ENCODE peak calls at places on chromosome 18, in eight cellular contexts. P is AG09319, I is IMR-90, H is Calu3, E is B cell, V is neural crest cell, A is cardiac fibroblast, M is left ventricle myocardium inferior. W is an unnamed sample.

GRCh38 chr18:51072586-51073303 is 42.7 kb downstream of the SMAD4 start:
- DNase-seq in I (no peak), V (no peak), M (no peak), H (no peak), E (no peak), P (no peak), A (no peak), W (no peak)

GRCh38 chr18:6054443-6054842 is 159.1 kb upstream of the TMEM200C start:
- DNase-seq in H (no peak), V (no peak), P (no peak), I (no peak), M (no peak), E (no peak), A (no peak), W (no peak)

GRCh38 chr18:22822024-22822423 is 111.1 kb upstream of the RBBP8 start:
- DNase-seq in E (no peak), M (no peak), H (peak), A (peak), P (no peak), I (peak), V (no peak), W (no peak)

GRCh38 chr18:21053127-21053526 is 58.5 kb downstream of the ROCK1 start:
- DNase-seq in V (no peak), H (no peak), E (no peak), M (no peak), I (peak), P (peak), A (peak), W (no peak)

GRCh38 chr18:46716827-46717226 is 40.0 kb downstream of the ST8SIA5 start:
- DNase-seq in H (no peak), I (no peak), M (no peak), V (no peak), E (no peak), A (no peak), P (no peak), W (no peak)

GRCh38 chr18:26930630-26931029 is 65.1 kb upstream of the AQP4 start:
- DNase-seq in P (no peak), M (no peak), A (no peak), V (no peak), E (no peak), H (no peak), I (no peak), W (no peak)

GRCh38 chr18:22705328-22705727 is 227.8 kb upstream of the RBBP8 start:
- DNase-seq in V (no peak), A (peak), H (no peak), P (no peak), E (no peak), I (peak), M (no peak), W (no peak)

GRCh38 chr18:44453505-44453904 is 227.2 kb upstream of the SETBP1 start:
- DNase-seq in V (no peak), A (no peak), H (no peak), E (no peak), P (no peak), I (no peak), M (no peak), W (no peak)

GRCh38 chr18:69596345-69596744 is 195.7 kb downstream of the DOK6 start:
- DNase-seq in M (no peak), A (no peak), H (no peak), V (no peak), I (no peak), P (no peak), E (no peak), W (no peak)

GRCh38 chr18:69495338-69495737 is 94.7 kb downstream of the DOK6 start:
- DNase-seq in V (no peak), P (no peak), E (no peak), H (no peak), A (no peak), I (no peak), M (no peak), W (no peak)

GRCh38 chr18:56795381-56795780 is 144.2 kb downstream of the WDR7 start:
- DNase-seq in E (no peak), P (peak), V (no peak), H (no peak), I (peak), M (no peak), A (peak), W (no peak)

DNA sequence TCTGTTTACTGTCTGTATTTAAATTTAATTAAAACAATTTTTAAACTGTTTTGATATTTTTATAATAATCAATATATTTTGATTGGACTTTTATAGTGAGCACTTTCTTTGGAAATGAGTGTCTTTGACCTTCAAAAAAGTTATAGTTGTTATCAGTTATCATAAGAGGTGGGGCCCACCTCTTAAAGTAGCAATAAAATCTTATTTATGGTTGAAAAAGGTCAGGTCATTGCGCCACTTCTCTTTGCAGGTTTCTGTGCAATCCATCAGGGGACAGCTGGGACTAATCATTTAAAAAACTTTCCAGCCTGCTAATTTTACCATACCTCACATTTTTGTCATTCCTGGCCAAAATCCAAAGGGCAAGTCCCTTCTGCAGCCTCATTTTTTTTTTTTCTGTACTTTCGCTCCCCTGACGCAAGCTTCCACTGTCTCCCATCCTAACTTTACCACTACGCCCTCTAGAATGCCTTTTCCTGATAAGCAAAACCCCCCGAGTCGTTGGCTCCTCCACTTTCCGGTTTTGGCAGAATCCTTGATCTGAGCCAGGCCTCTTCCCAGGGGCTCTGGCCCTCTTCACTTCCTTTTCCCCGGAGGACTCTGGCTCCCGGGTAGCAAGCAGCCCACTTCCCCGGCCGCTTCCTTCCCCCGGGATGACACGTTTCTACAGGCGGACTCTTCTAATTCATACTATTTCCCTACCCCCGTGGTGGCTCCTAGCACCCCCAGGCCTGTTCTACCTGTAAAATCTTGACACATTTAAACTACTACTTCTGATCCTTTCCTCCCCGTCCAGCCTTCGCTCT is 1.1 kb upstream of the SEH1L start:
- DNase-seq in V (no peak), A (peak), H (peak), E (peak), I (peak), M (peak), P (peak), W (no peak)
- TF ChIP-seq CTCF in V (no peak), A (no peak), H (no peak), E (no peak), I (peak), M (no peak), P (peak), W (no peak)

GRCh38 chr18:74459877-74460276 is 2.8 kb upstream of the DIPK1C start:
- DNase-seq in P (no peak), M (no peak), A (no peak), V (no peak), I (no peak), H (no peak), E (no peak), W (no peak)
- TF ChIP-seq CTCF in P (peak), M (peak), A (peak), V (peak), I (no peak), H (no peak), E (no peak), W (no peak)

DNA sequence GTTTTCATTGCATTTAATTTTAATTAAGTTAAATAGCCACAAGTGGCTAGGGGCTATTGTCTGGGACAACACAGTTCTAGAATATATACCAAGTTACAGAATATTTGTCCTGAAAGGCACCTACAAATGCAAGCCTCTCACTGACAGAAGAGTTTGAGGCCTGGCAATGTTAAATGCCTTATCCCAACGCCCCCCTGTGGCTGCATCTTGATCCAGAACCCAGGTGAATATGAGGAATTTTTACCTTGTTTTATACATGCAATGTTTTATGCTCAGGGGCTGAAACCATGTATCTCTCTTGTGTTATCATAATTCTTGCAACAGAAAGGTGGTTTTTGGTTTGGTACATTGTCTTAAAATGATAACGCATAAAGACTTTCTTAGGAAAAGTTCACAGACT is 71.8 kb upstream of the SEC11C start:
- DNase-seq in A (peak), V (no peak), I (peak), H (peak), E (no peak), P (no peak), M (no peak), W (no peak)
- TF ChIP-seq CTCF in A (peak), V (peak), I (peak), H (peak), E (no peak), P (peak), M (peak), W (no peak)

GRCh38 chr18:53004798-53005197 is 664.8 kb downstream of the DCC start:
- DNase-seq in A (no peak), H (no peak), E (no peak), P (no peak), M (no peak), I (no peak), V (no peak), W (no peak)
- TF ChIP-seq CTCF in A (no peak), H (no peak), E (no peak), P (no peak), M (no peak), I (no peak), V (no peak), W (no peak)

GRCh38 chr18:49492694-49493033 is 5.6 kb upstream of the C18orf32 start:
- DNase-seq in H (no peak), A (no peak), I (no peak), P (no peak), V (no peak), M (no peak), E (no peak), W (no peak)
- TF ChIP-seq CTCF in H (no peak), A (no peak), I (no peak), P (no peak), V (no peak), M (no peak), E (no peak), W (no peak)

GRCh38 chr18:13137939-13138821 is 80.4 kb upstream of the LDLRAD4 start:
- DNase-seq in P (no peak), V (no peak), I (peak), A (peak), M (peak), E (peak), H (peak), W (peak)
- TF ChIP-seq CTCF in P (no peak), V (no peak), I (no peak), A (no peak), M (no peak), E (no peak), H (no peak), W (no peak)

GRCh38 chr18:8901019-8901418 is 195.7 kb downstream of the MTCL1 start:
- DNase-seq in I (no peak), E (no peak), V (no peak), M (no peak), A (no peak), H (no peak), P (no peak), W (no peak)

GRCh38 chr18:8900552-8900951 is 195.2 kb downstream of the MTCL1 start:
- DNase-seq in I (no peak), V (no peak), P (no peak), A (no peak), E (no peak), M (no peak), H (no peak), W (no peak)

GRCh38 chr18:8895987-8896619 is 190.7 kb downstream of the MTCL1 start:
- DNase-seq in I (peak), P (peak), V (no peak), H (no peak), A (peak), E (no peak), M (no peak), W (no peak)

GRCh38 chr18:8895341-8895740 is 190.0 kb downstream of the MTCL1 start:
- DNase-seq in A (no peak), P (no peak), I (no peak), H (no peak), E (no peak), V (no peak), M (no peak), W (no peak)

GRCh38 chr18:8898990-8899389 is 193.6 kb downstream of the MTCL1 start:
- DNase-seq in I (no peak), P (no peak), A (no peak), V (no peak), E (no peak), M (no peak), H (peak), W (no peak)
- TF ChIP-seq CTCF in I (no peak), P (no peak), A (no peak), V (no peak), E (no peak), M (no peak), H (peak), W (no peak)

DNA sequence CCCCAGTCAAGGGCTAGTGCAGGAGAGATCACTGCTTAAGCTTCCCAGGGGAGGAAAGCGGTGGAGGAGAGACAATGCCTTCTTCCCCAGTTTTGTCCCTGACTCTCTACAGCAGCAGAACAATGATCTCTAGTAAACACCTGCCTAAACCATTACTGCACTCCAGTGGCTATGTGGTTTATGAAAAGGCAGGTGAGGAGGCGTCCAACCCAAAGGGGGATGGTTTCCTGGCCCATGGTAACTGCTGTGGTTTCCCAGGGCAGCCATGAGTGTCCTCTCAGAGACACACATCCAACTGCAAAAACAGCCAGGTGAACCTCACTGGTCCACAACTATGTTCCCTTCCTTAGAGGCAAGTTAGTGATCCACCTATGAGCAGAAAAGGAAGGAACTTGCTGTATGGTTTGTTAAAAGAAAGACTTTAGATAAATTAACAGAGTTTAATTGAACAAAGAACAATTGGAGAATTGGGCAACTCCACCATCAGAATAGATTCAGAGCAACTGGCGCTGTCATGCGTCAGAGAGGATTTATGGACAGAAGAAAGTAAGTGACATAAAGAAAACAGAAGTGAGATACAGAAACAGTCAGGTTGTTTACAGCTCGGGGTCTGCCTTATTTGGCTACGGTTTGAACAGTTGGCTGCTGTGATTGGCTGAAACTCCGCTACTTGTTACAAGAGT is 4.8 kb upstream of the TTC39C start:
- DNase-seq in I (no peak), M (no peak), V (no peak), H (no peak), E (peak), A (no peak), P (no peak), W (no peak)
- TF ChIP-seq CTCF in I (no peak), M (no peak), V (no peak), H (no peak), E (no peak), A (no peak), P (no peak), W (no peak)

DNA sequence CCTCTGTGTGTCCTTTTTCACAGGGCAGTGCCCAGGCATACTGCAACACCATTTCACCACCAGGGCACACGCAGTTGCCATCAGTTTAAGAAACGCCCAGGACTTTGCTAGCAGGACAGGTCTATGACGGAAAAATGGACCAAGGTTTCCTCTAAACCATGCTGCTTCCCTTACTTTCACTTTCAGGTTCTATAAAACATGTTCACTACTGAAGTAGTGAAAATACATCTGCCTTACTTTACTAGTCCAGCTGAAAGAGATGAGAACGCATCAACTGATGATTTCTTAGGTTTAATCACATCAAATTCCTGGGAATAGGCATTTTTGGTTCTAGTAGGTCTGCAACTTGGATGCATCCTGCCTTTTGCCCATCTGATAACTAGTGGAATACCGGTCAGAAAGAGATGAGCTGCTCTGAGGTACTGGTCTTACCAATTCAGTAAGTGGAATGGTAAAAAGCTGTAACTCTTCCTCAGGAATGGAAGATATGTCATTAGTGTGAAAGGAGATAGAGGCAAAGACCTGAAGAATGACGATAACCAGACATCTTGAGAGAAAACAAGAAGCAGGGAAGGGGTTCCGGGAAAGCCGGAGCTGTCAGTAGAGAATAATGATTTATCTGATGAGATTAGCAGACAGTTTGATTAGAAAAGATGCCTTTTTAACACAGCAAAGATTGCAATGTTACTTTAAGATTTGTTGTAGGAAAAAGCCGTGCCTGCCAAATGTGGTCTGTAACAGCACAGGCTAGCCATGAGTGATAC is 110.3 kb downstream of the TCF4 start:
- DNase-seq in E (peak), M (no peak), I (peak), V (no peak), A (peak), H (peak), P (no peak), W (no peak)
- TF ChIP-seq CTCF in E (peak), M (peak), I (no peak), V (no peak), A (peak), H (no peak), P (peak), W (no peak)